ENCODE peak calls at places on chromosome 4, in four cellular contexts. One of them, this sample, is unnamed.

GRCh38 chr4:153466637-153467153 is 535 bp downstream of the TMEM131L start:
- DNase-seq in C1 segment of cervical spinal cord: no peak
- DNase-seq in globus pallidus: no peak
- DNase-seq in mammary epithelial cell: no peak
- DNase-seq in this sample: peak

GRCh38 chr4:40987151-40987550 is 227.2 kb downstream of the APBB2 start:
- DNase-seq in globus pallidus: no peak
- DNase-seq in C1 segment of cervical spinal cord: no peak
- DNase-seq in mammary epithelial cell: no peak
- DNase-seq in this sample: no peak

GRCh38 chr4:81030617-81031388 is at the start of gene BMP3:
- DNase-seq in mammary epithelial cell: peak
- DNase-seq in C1 segment of cervical spinal cord: no peak
- DNase-seq in globus pallidus: no peak
- DNase-seq in this sample: no peak

GRCh38 chr4:71241467-71242401 is 97.1 kb upstream of the SLC4A4 start:
- DNase-seq in C1 segment of cervical spinal cord: no peak
- DNase-seq in globus pallidus: no peak
- DNase-seq in mammary epithelial cell: no peak
- DNase-seq in this sample: no peak

GRCh38 chr4:80538276-80538926 is 202.9 kb downstream of the CFAP299 start:
- DNase-seq in C1 segment of cervical spinal cord: no peak
- DNase-seq in globus pallidus: no peak
- DNase-seq in mammary epithelial cell: peak
- DNase-seq in this sample: no peak

GRCh38 chr4:79164961-79165610 is 160.8 kb downstream of the NAA11 start:
- DNase-seq in C1 segment of cervical spinal cord: no peak
- DNase-seq in globus pallidus: no peak
- DNase-seq in mammary epithelial cell: no peak
- DNase-seq in this sample: no peak

GRCh38 chr4:125187621-125188176 is 127.1 kb upstream of the FAT4 start:
- DNase-seq in globus pallidus: peak
- DNase-seq in mammary epithelial cell: peak
- DNase-seq in C1 segment of cervical spinal cord: no peak
- DNase-seq in this sample: no peak

GRCh38 chr4:2085496-2085901 is 26.4 kb downstream of the NAT8L start:
- DNase-seq in mammary epithelial cell: no peak
- DNase-seq in globus pallidus: no peak
- DNase-seq in C1 segment of cervical spinal cord: no peak
- DNase-seq in this sample: no peak

GRCh38 chr4:87236851-87237250 is 16.4 kb upstream of the KLHL8 start:
- DNase-seq in globus pallidus: no peak
- DNase-seq in C1 segment of cervical spinal cord: no peak
- DNase-seq in mammary epithelial cell: no peak
- DNase-seq in this sample: no peak

GRCh38 chr4:56803473-56803872 is 18.0 kb downstream of the SPINK2 start:
- DNase-seq in mammary epithelial cell: peak
- DNase-seq in C1 segment of cervical spinal cord: no peak
- DNase-seq in globus pallidus: no peak
- DNase-seq in this sample: no peak

GRCh38 chr4:45662996-45663395 is 460.9 kb downstream of the GABRG1 start:
- DNase-seq in mammary epithelial cell: peak
- DNase-seq in C1 segment of cervical spinal cord: no peak
- DNase-seq in globus pallidus: peak
- DNase-seq in this sample: peak

GRCh38 chr4:155566241-155566823 is 100.3 kb upstream of the GUCY1A1 start:
- DNase-seq in mammary epithelial cell: peak
- DNase-seq in globus pallidus: no peak
- DNase-seq in C1 segment of cervical spinal cord: no peak
- DNase-seq in this sample: no peak

GRCh38 chr4:189740873-189741272 is 199.8 kb upstream of the FRG1 start:
- DNase-seq in mammary epithelial cell: no peak
- DNase-seq in C1 segment of cervical spinal cord: no peak
- DNase-seq in globus pallidus: no peak
- DNase-seq in this sample: no peak

GRCh38 chr4:3745886-3746656 is 20.1 kb upstream of the ADRA2C start:
- DNase-seq in globus pallidus: no peak
- DNase-seq in mammary epithelial cell: no peak
- DNase-seq in C1 segment of cervical spinal cord: no peak
- DNase-seq in this sample: no peak

GRCh38 chr4:1077711-1078477 is 35.5 kb downstream of the RNF212 start:
- DNase-seq in globus pallidus: no peak
- DNase-seq in C1 segment of cervical spinal cord: no peak
- DNase-seq in mammary epithelial cell: no peak
- DNase-seq in this sample: no peak

GRCh38 chr4:65592089-65592488 is 78.2 kb downstream of the EPHA5 start:
- DNase-seq in globus pallidus: no peak
- DNase-seq in mammary epithelial cell: no peak
- DNase-seq in C1 segment of cervical spinal cord: no peak
- DNase-seq in this sample: no peak

GRCh38 chr4:7127591-7127990 is 59.7 kb upstream of the GRPEL1 start:
- DNase-seq in globus pallidus: no peak
- DNase-seq in mammary epithelial cell: no peak
- DNase-seq in C1 segment of cervical spinal cord: no peak
- DNase-seq in this sample: no peak

GRCh38 chr4:163003979-163004378 is 162.7 kb downstream of the NAF1 start:
- DNase-seq in mammary epithelial cell: no peak
- DNase-seq in globus pallidus: no peak
- DNase-seq in C1 segment of cervical spinal cord: no peak
- DNase-seq in this sample: no peak

GRCh38 chr4:183601381-183601780 is 57.6 kb downstream of the RWDD4 start:
- DNase-seq in mammary epithelial cell: no peak
- DNase-seq in globus pallidus: no peak
- DNase-seq in C1 segment of cervical spinal cord: no peak
- DNase-seq in this sample: no peak

GRCh38 chr4:137532869-137533236 is 559 bp upstream of the PCDH18 start:
- DNase-seq in mammary epithelial cell: no peak
- DNase-seq in C1 segment of cervical spinal cord: no peak
- DNase-seq in globus pallidus: no peak
- DNase-seq in this sample: no peak

GRCh38 chr4:96974295-96974694 is 1134.4 kb downstream of the PDHA2 start:
- DNase-seq in mammary epithelial cell: no peak
- DNase-seq in globus pallidus: no peak
- DNase-seq in C1 segment of cervical spinal cord: no peak
- DNase-seq in this sample: no peak

GRCh38 chr4:177239475-177239874 is 70.2 kb upstream of the NEIL3 start:
- DNase-seq in mammary epithelial cell: no peak
- DNase-seq in C1 segment of cervical spinal cord: no peak
- DNase-seq in globus pallidus: no peak
- DNase-seq in this sample: no peak

GRCh38 chr4:8050555-8051206 is 107.9 kb downstream of the ABLIM2 start:
- DNase-seq in globus pallidus: peak
- DNase-seq in C1 segment of cervical spinal cord: peak
- DNase-seq in mammary epithelial cell: no peak
- DNase-seq in this sample: peak

GRCh38 chr4:38306482-38307071 is 346.4 kb downstream of the PTTG2 start:
- DNase-seq in globus pallidus: peak
- DNase-seq in C1 segment of cervical spinal cord: no peak
- DNase-seq in mammary epithelial cell: no peak
- DNase-seq in this sample: no peak

GRCh38 chr4:111045992-111046391 is 423.1 kb upstream of the PITX2 start:
- DNase-seq in globus pallidus: no peak
- DNase-seq in mammary epithelial cell: no peak
- DNase-seq in C1 segment of cervical spinal cord: no peak
- DNase-seq in this sample: no peak

GRCh38 chr4:4981427-4981826 is 37.8 kb downstream of the CYTL1 start:
- DNase-seq in mammary epithelial cell: no peak
- DNase-seq in C1 segment of cervical spinal cord: no peak
- DNase-seq in globus pallidus: no peak
- DNase-seq in this sample: no peak

GRCh38 chr4:10438924-10439323 is 18.3 kb downstream of the ZNF518B start:
- DNase-seq in globus pallidus: no peak
- DNase-seq in C1 segment of cervical spinal cord: no peak
- DNase-seq in mammary epithelial cell: no peak
- DNase-seq in this sample: no peak

GRCh38 chr4:74431113-74431826 is 13.7 kb upstream of the AREG start:
- DNase-seq in mammary epithelial cell: peak
- DNase-seq in globus pallidus: no peak
- DNase-seq in C1 segment of cervical spinal cord: no peak
- DNase-seq in this sample: no peak

GRCh38 chr4:87848622-87849351 is 16.0 kb downstream of the MEPE start:
- DNase-seq in mammary epithelial cell: peak
- DNase-seq in globus pallidus: peak
- DNase-seq in C1 segment of cervical spinal cord: peak
- DNase-seq in this sample: peak

GRCh38 chr4:81666491-81666890 is 194.8 kb upstream of the RASGEF1B start:
- DNase-seq in C1 segment of cervical spinal cord: no peak
- DNase-seq in mammary epithelial cell: peak
- DNase-seq in globus pallidus: no peak
- DNase-seq in this sample: no peak

GRCh38 chr4:12286351-12286750 is 857.7 kb upstream of the HS3ST1 start:
- DNase-seq in C1 segment of cervical spinal cord: no peak
- DNase-seq in mammary epithelial cell: no peak
- DNase-seq in globus pallidus: no peak
- DNase-seq in this sample: no peak

GRCh38 chr4:153963216-153963615 is 174.3 kb upstream of the SFRP2 start:
- DNase-seq in C1 segment of cervical spinal cord: no peak
- DNase-seq in mammary epithelial cell: no peak
- DNase-seq in globus pallidus: no peak
- DNase-seq in this sample: no peak

GRCh38 chr4:173074501-173074946 is 94.1 kb upstream of the GALNT7 start:
- DNase-seq in mammary epithelial cell: peak
- DNase-seq in C1 segment of cervical spinal cord: no peak
- DNase-seq in globus pallidus: no peak
- DNase-seq in this sample: no peak

GRCh38 chr4:99021386-99021785 is 25.9 kb downstream of the METAP1 start:
- DNase-seq in globus pallidus: no peak
- DNase-seq in mammary epithelial cell: no peak
- DNase-seq in C1 segment of cervical spinal cord: no peak
- DNase-seq in this sample: no peak

GRCh38 chr4:55447826-55448225 is 52.1 kb downstream of the TMEM165 start:
- DNase-seq in mammary epithelial cell: no peak
- DNase-seq in C1 segment of cervical spinal cord: no peak
- DNase-seq in globus pallidus: no peak
- DNase-seq in this sample: no peak

This sample was measured in amygdala.